ENCODE peak calls at places on chromosome 2, in six cellular contexts. One of them, this sample, is unnamed.

GRCh38 chr2:190716176-190716807 is 67.4 kb downstream of the NAB1 start:
- DNase-seq in body of pancreas: no peak
- DNase-seq in fibroblast of lung: no peak
- DNase-seq in colonic mucosa: no peak
- DNase-seq in left lung: no peak
- DNase-seq in A549: no peak
- DNase-seq in this sample: no peak

GRCh38 chr2:104846955-104847820 is 6.7 kb upstream of the POU3F3 start:
- DNase-seq in fibroblast of lung: no peak
- DNase-seq in A549: no peak
- DNase-seq in body of pancreas: no peak
- DNase-seq in left lung: no peak
- DNase-seq in colonic mucosa: no peak
- DNase-seq in this sample: no peak

GRCh38 chr2:182897137-182897536 is 30.7 kb upstream of the FRZB start:
- DNase-seq in body of pancreas: no peak
- DNase-seq in colonic mucosa: no peak
- DNase-seq in A549: no peak
- DNase-seq in fibroblast of lung: peak; percentile 49
- DNase-seq in left lung: no peak
- DNase-seq in this sample: no peak

GRCh38 chr2:189424956-189425355 is 16.3 kb upstream of the WDR75 start:
- DNase-seq in colonic mucosa: no peak
- DNase-seq in left lung: no peak
- DNase-seq in A549: no peak
- DNase-seq in body of pancreas: no peak
- DNase-seq in fibroblast of lung: no peak
- DNase-seq in this sample: no peak

GRCh38 chr2:159925975-159926374 is 128.0 kb upstream of the CD302 start:
- DNase-seq in body of pancreas: no peak
- DNase-seq in colonic mucosa: no peak
- DNase-seq in fibroblast of lung: no peak
- DNase-seq in A549: no peak
- DNase-seq in left lung: no peak
- DNase-seq in this sample: no peak

GRCh38 chr2:1936411-1936980 is 192.2 kb upstream of the PXDN start:
- DNase-seq in left lung: no peak
- DNase-seq in body of pancreas: no peak
- DNase-seq in A549: no peak
- DNase-seq in fibroblast of lung: no peak
- DNase-seq in colonic mucosa: no peak
- DNase-seq in this sample: no peak

GRCh38 chr2:43539991-43540860 is 55.6 kb downstream of the THADA start:
- DNase-seq in A549: peak; percentile 66
- DNase-seq in left lung: no peak
- DNase-seq in colonic mucosa: peak; percentile 38
- DNase-seq in body of pancreas: peak; percentile 54
- DNase-seq in fibroblast of lung: peak; percentile 100
- DNase-seq in this sample: peak; percentile 95

GRCh38 chr2:177334940-177335543 is 57.5 kb upstream of the AGPS start:
- DNase-seq in left lung: no peak
- DNase-seq in A549: peak; percentile 52
- DNase-seq in colonic mucosa: no peak
- DNase-seq in fibroblast of lung: peak; percentile 61
- DNase-seq in body of pancreas: no peak
- DNase-seq in this sample: no peak

GRCh38 chr2:216031960-216032689 is 18.8 kb upstream of the MREG start:
- DNase-seq in body of pancreas: no peak
- DNase-seq in colonic mucosa: no peak
- DNase-seq in A549: no peak
- DNase-seq in left lung: no peak
- DNase-seq in fibroblast of lung: peak; percentile 85
- DNase-seq in this sample: no peak

GRCh38 chr2:239596792-239597191 is 196.0 kb upstream of the HDAC4 start:
- DNase-seq in A549: no peak
- DNase-seq in fibroblast of lung: no peak
- DNase-seq in left lung: peak; percentile 28
- DNase-seq in body of pancreas: no peak
- DNase-seq in colonic mucosa: peak; percentile 6
- DNase-seq in this sample: no peak

GRCh38 chr2:105952131-105952530 is 207.4 kb downstream of the NCK2 start:
- DNase-seq in fibroblast of lung: no peak
- DNase-seq in left lung: no peak
- DNase-seq in colonic mucosa: no peak
- DNase-seq in A549: no peak
- DNase-seq in body of pancreas: no peak
- DNase-seq in this sample: no peak

GRCh38 chr2:105953942-105954341 is 209.2 kb downstream of the NCK2 start:
- DNase-seq in A549: no peak
- DNase-seq in body of pancreas: no peak
- DNase-seq in colonic mucosa: no peak
- DNase-seq in left lung: no peak
- DNase-seq in fibroblast of lung: no peak
- DNase-seq in this sample: no peak

GRCh38 chr2:105951390-105951694 is 206.6 kb downstream of the NCK2 start:
- DNase-seq in left lung: no peak
- DNase-seq in A549: no peak
- DNase-seq in fibroblast of lung: no peak
- DNase-seq in colonic mucosa: no peak
- DNase-seq in body of pancreas: no peak
- DNase-seq in this sample: no peak

DNA sequence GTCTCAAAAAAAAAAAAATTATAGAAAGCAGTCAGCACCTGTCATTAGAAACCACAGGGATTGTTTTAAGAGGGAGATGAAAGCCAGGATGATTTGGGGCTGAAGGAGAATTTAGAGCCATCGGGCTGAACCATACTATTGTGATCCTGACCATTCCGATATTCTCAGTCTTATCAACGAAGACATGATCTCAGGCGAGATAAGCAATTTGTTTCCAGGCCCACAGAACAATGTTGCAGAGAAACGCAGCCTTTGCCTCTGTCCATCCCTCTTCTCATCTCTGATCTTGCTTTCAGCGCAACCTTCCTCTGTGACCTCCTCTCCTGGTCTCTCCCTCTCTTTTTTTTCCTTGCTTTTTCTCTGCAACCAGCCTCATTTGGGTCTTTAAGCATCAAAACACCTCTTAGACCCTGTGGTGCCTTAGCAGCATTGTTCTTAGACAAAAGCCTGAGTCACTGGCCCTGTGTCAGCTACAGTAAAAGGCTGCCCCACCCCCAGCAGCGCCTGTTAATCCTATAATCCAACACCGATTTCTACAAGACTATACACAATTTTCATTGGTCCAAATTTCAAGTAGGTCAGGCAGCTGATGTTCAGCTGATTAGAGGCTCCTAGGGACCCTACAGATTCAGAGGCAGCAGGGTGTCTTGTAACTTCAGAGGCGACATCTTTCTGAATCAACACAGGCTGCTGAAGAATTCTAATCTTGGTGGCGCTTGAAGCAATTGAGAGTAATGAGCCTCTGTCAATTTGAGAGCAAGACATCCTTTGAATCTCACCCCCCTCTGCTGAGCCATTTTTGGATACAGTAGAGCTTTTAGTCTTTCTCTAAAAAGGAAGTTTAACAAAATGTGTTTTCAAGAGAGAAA is 206.0 kb downstream of the NCK2 start:
- DNase-seq in body of pancreas: no peak
- DNase-seq in fibroblast of lung: no peak
- DNase-seq in A549: no peak
- DNase-seq in left lung: no peak
- DNase-seq in colonic mucosa: no peak
- DNase-seq in this sample: no peak
- H3K4me3 ChIP-seq in body of pancreas: no peak overlapping the region
- H3K4me3 ChIP-seq in fibroblast of lung: no peak overlapping the region
- H3K4me3 ChIP-seq in A549: no peak overlapping the region
- H3K4me3 ChIP-seq in left lung: no peak overlapping the region
- H3K4me3 ChIP-seq in colonic mucosa: no peak overlapping the region
- H3K4me3 ChIP-seq in this sample: no peak overlapping the region

DNA sequence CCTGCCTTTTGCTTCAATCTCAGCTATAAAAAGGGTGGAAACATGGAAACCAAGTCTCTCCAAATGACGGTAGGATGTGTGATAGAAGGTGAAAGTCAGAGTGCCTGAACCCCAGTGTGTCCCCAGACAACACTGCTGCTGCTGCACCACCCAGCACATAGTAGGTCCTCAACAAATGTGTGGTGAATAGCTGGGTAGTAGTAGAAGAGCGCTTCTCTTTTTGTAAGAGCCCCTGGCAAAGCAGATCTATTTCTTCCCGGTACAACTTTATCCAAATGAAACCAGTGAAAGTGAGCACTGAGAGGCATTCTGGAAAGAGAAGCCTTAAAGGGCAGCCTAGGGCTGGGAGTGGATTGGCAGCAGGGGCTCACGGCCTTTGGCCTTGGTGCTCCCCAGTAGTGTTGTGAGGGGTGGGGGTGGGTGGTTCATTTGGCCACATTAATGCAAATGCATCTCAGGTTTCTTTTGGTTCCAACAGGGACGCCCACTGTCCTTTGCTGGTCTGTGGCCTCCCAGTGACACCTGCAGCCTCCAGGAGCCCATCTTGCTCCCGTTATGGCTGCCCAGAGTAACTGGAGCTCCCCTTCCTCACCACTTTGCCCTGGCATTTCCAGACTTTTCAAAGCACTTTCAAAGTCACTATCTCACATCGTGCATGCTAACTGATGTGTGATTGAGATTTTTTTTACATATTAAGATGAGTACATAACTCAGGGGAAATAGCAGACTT is 304.3 kb upstream of the EPAS1 start:
- DNase-seq in fibroblast of lung: no peak
- DNase-seq in body of pancreas: no peak
- DNase-seq in colonic mucosa: no peak
- DNase-seq in left lung: no peak
- DNase-seq in A549: no peak
- DNase-seq in this sample: no peak
- TF ChIP-seq CTCF in fibroblast of lung: no peak
- TF ChIP-seq CTCF in body of pancreas: no peak
- TF ChIP-seq CTCF in colonic mucosa: no peak
- TF ChIP-seq CTCF in left lung: no peak
- TF ChIP-seq CTCF in A549: no peak
- TF ChIP-seq CTCF in this sample: no peak

GRCh38 chr2:121626777-121627524 is 22.3 kb downstream of the CLASP1 start:
- DNase-seq in left lung: no peak
- DNase-seq in body of pancreas: peak; percentile 79
- DNase-seq in colonic mucosa: no peak
- DNase-seq in A549: no peak
- DNase-seq in fibroblast of lung: peak; percentile 98
- DNase-seq in this sample: peak; percentile 85

GRCh38 chr2:121633463-121633862 is 15.8 kb downstream of the CLASP1 start:
- DNase-seq in colonic mucosa: no peak
- DNase-seq in A549: no peak
- DNase-seq in fibroblast of lung: no peak
- DNase-seq in left lung: no peak
- DNase-seq in body of pancreas: no peak
- DNase-seq in this sample: no peak

GRCh38 chr2:121625953-121626352 is 23.3 kb downstream of the CLASP1 start:
- DNase-seq in fibroblast of lung: no peak
- DNase-seq in left lung: no peak
- DNase-seq in colonic mucosa: no peak
- DNase-seq in A549: no peak
- DNase-seq in body of pancreas: no peak
- DNase-seq in this sample: no peak

DNA sequence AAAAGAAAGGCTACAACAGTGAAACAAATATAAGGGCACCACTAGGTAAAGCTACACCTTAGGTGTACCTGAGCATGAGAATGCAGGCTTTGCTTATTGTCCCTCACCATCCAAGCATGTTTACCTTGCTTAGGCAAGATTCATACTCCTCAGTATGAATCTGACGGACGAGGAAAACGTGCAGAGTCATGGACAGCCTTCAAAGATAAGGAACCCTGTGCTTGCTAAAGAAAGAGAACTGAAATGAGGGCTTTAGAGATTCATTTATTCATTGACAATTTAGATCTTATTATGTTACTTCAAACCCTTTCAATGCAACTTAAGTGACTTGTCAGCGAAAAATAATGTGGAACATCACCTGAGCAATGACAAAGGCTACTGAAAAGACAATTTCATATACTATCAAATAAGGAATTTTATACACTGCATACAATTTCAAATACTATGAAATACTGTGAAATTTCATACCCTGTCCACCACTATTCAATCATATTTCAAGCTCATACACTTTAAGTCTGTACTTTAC is 21.7 kb downstream of the CLASP1 start:
- DNase-seq in colonic mucosa: no peak
- DNase-seq in left lung: no peak
- DNase-seq in A549: no peak
- DNase-seq in body of pancreas: no peak
- DNase-seq in fibroblast of lung: no peak
- DNase-seq in this sample: no peak
- H3K27ac ChIP-seq in colonic mucosa: no peak overlapping the region
- H3K27ac ChIP-seq in left lung: peak overlapping the region; percentile 57
- H3K27ac ChIP-seq in A549: no peak overlapping the region
- H3K27ac ChIP-seq in body of pancreas: peak overlapping the region; percentile 40
- H3K27ac ChIP-seq in fibroblast of lung: no peak overlapping the region
- H3K27ac ChIP-seq in this sample: peak overlapping the region; percentile 43

GRCh38 chr2:39094717-39095363 is 26.0 kb downstream of the SOS1 start:
- DNase-seq in colonic mucosa: no peak
- DNase-seq in A549: no peak
- DNase-seq in body of pancreas: no peak
- DNase-seq in fibroblast of lung: peak; percentile 92
- DNase-seq in left lung: no peak
- DNase-seq in this sample: no peak

GRCh38 chr2:39099311-39099710 is 21.5 kb downstream of the SOS1 start:
- DNase-seq in fibroblast of lung: no peak
- DNase-seq in body of pancreas: no peak
- DNase-seq in colonic mucosa: no peak
- DNase-seq in A549: no peak
- DNase-seq in left lung: no peak
- DNase-seq in this sample: no peak

GRCh38 chr2:39095624-39096023 is 25.2 kb downstream of the SOS1 start:
- DNase-seq in A549: no peak
- DNase-seq in left lung: no peak
- DNase-seq in body of pancreas: no peak
- DNase-seq in colonic mucosa: no peak
- DNase-seq in fibroblast of lung: no peak
- DNase-seq in this sample: no peak

DNA sequence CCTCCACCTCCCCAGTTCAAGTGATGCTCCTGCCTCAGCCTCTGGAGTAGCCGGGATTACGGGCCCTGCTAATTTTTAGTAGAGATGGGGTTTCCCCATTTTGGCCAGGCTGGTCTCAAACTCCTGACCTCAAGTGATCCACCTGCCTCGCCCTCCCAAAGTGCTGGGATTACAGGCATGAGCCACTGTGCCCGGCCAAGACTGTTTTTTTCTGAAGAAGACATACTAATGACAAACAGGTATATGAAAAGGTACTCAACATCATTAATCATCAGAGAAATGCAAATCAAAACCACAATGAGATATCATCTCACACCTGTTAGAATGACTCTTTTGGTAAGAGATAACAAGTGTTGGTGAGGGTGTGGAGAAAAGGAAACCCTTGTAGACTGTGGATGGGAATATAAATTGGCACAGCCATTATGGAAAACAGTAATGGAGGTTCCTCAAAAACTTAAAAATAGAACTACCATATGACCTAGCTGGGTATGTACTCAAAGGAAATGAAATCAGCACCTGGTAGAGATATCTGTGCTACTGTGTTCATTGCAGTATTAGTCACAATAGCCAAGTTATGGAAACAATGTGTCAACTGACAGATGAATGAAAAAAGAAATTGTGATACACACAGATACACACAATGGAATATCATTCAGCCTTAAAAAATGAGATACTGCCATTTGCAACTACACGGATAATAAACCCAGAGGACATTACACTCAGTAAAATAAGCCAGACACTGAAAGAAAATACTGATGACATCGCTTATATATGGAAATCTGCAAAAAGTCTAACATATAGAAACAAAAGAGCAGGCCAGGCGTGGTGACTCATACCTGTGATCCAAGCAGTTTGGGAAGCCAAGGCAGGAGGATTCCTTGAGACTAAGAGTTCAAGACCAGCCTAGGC is 20.8 kb downstream of the SOS1 start:
- DNase-seq in colonic mucosa: no peak
- DNase-seq in body of pancreas: no peak
- DNase-seq in fibroblast of lung: no peak
- DNase-seq in left lung: no peak
- DNase-seq in A549: no peak
- DNase-seq in this sample: no peak
- H3K4me3 ChIP-seq in colonic mucosa: no peak overlapping the region
- H3K4me3 ChIP-seq in body of pancreas: no peak overlapping the region
- H3K4me3 ChIP-seq in fibroblast of lung: no peak overlapping the region
- H3K4me3 ChIP-seq in left lung: no peak overlapping the region
- H3K4me3 ChIP-seq in A549: no peak overlapping the region
- H3K4me3 ChIP-seq in this sample: no peak overlapping the region